ENCODE peak calls at places on chromosomes 12 and 14, in five cellular contexts. L is endothelial cell of umbilical vein; E is CD8-positive, alpha-beta T cell; D is colonic mucosa; J is adrenal gland. G is an unnamed sample.

GRCh38 chr12:89648211-89648930 is 60.3 kb downstream of the ATP2B1 start:
- DNase-seq in L (no peak), E (no peak), D (no peak), J (no peak), G (no peak)

GRCh38 chr14:66074546-66074945 is 411.6 kb upstream of the CCDC196 start:
- DNase-seq in L (no peak), E (no peak), D (no peak), J (no peak), G (no peak)

GRCh38 chr14:51444381-51445000 is 204.4 kb downstream of the TMX1 start:
- DNase-seq in L (no peak), E (no peak), D (no peak), J (no peak), G (no peak)

GRCh38 chr12:56775638-56776037 is 12.5 kb downstream of the HSD17B6 start:
- DNase-seq in L (no peak), E (no peak), D (no peak), J (no peak), G (no peak)

GRCh38 chr14:76654573-76654955 is 106.7 kb upstream of the VASH1 start:
- DNase-seq in L (no peak), E (no peak), D (no peak), J (no peak), G (no peak)

GRCh38 chr12:46998811-46999368 is 80.5 kb upstream of the PCED1B start:
- DNase-seq in L (peak; percentile 8), E (no peak), D (no peak), J (no peak), G (peak; percentile 75)

GRCh38 chr14:52906141-52906601 is 44.7 kb downstream of the FERMT2 start:
- DNase-seq in L (peak; percentile 75), E (no peak), D (no peak), J (no peak), G (peak; percentile 84)

GRCh38 chr12:48979602-48980388 is 1.7 kb downstream of the WNT1 start:
- DNase-seq in L (no peak), E (peak; percentile 74), D (no peak), J (no peak), G (no peak)

GRCh38 chr12:79058342-79058741 is 193.8 kb downstream of the SYT1 start:
- DNase-seq in L (peak; percentile 85), E (no peak), D (no peak), J (no peak), G (peak; percentile 69)

GRCh38 chr12:65891987-65892481 is 67.8 kb downstream of the HMGA2 start:
- DNase-seq in L (peak; percentile 91), E (no peak), D (peak; percentile 59), J (peak; percentile 84), G (peak; percentile 97)

GRCh38 chr14:31297701-31298344 is 90.2 kb upstream of the HECTD1 start:
- DNase-seq in L (no peak), E (no peak), D (no peak), J (no peak), G (no peak)

GRCh38 chr12:78241472-78241871 is 410.8 kb downstream of the NAV3 start:
- DNase-seq in L (no peak), E (no peak), D (no peak), J (no peak), G (no peak)

GRCh38 chr12:109706747-109707469 is 6.7 kb upstream of the FAM222A start:
- DNase-seq in L (no peak), E (no peak), D (peak; percentile 54), J (no peak), G (no peak)

GRCh38 chr12:126974779-126975178 is 1292.2 kb upstream of the TMEM132C start:
- DNase-seq in L (no peak), E (no peak), D (no peak), J (no peak), G (no peak)

GRCh38 chr14:98944989-98945388 is 327.0 kb downstream of the BCL11B start:
- DNase-seq in L (no peak), E (no peak), D (no peak), J (no peak), G (no peak)

GRCh38 chr12:118312578-118312977 is 60.1 kb downstream of the TAOK3 start:
- DNase-seq in L (no peak), E (no peak), D (no peak), J (no peak), G (no peak)

GRCh38 chr12:109967383-109968031 is 28.7 kb downstream of the GIT2 start:
- DNase-seq in L (no peak), E (no peak), D (no peak), J (no peak), G (no peak)

GRCh38 chr14:31395572-31396205 is 24.7 kb downstream of the HEATR5A start:
- DNase-seq in L (no peak), E (no peak), D (peak; percentile 27), J (no peak), G (no peak)

GRCh38 chr12:51901121-51901812 is 6.0 kb upstream of the ACVRL1 start:
- DNase-seq in L (no peak), E (no peak), D (peak; percentile 78), J (no peak), G (no peak)

GRCh38 chr14:105414456-105415371 is 4.9 kb upstream of the MTA1 start:
- DNase-seq in L (peak; percentile 72), E (peak; percentile 73), D (peak; percentile 40), J (peak; percentile 71), G (peak; percentile 88)

GRCh38 chr12:108696111-108696995 is 35.0 kb downstream of the CORO1C start:
- DNase-seq in L (no peak), E (no peak), D (no peak), J (no peak), G (peak; percentile 67)

GRCh38 chr12:47856721-47857575 is 37.2 kb upstream of the HDAC7 start:
- DNase-seq in L (no peak), E (no peak), D (no peak), J (no peak), G (no peak)

GRCh38 chr14:30252151-30252550 is 306.8 kb upstream of the G2E3 start:
- DNase-seq in L (no peak), E (no peak), D (no peak), J (no peak), G (peak; percentile 33)

GRCh38 chr14:61564623-61565091 is 130.7 kb upstream of the HIF1A start:
- DNase-seq in L (peak; percentile 70), E (no peak), D (no peak), J (peak; percentile 47), G (peak; percentile 90)
- H3K4me1 ChIP-seq in L (peaks cover 61% of the 10 kb centered on the region), E (peaks cover 10% of the 10 kb centered on the region), D (peaks cover 20% of the 10 kb centered on the region), J (peaks cover 39% of the 10 kb centered on the region), G (peaks cover 95% of the 10 kb centered on the region)

DNA sequence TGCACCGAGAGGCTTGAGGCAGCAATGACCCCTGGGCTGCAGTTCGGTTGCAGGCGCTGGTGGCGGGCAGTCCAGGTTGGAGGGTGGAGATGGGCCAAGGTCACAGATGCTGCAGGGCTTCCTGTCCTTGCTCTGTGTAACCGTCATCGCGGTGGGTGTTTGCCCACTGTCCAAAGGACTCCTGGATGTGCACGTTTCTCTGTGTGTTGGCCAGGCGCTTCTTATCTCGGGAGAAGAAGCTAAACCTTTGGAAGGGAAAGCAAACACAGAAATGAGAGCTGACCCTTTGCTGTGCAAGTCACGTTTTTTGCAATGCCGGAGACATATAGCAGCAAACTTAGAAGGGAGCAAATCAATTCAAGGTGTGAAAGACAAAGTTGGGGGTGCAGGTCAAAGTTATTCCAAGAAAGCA is 14.5 kb downstream of the SNRNP35 start:
- DNase-seq in L (no peak), E (no peak), D (no peak), J (no peak), G (no peak)
- H3K4me1 ChIP-seq in L (no peaks in the 10 kb centered on the region), E (peaks cover 8% of the 10 kb centered on the region), D (no peaks in the 10 kb centered on the region), J (no peaks in the 10 kb centered on the region), G (peaks cover 6% of the 10 kb centered on the region)

GRCh38 chr12:54333420-54334034 is 8.6 kb downstream of the COPZ1 start:
- DNase-seq in L (no peak), E (no peak), D (no peak), J (no peak), G (no peak)
- H3K4me1 ChIP-seq in L (peaks cover 23% of the 10 kb centered on the region), E (peaks cover 21% of the 10 kb centered on the region), D (peaks cover 27% of the 10 kb centered on the region), J (peaks cover 21% of the 10 kb centered on the region), G (peaks cover 38% of the 10 kb centered on the region)

GRCh38 chr14:87873741-87874140 is 119.2 kb downstream of the GALC start:
- DNase-seq in L (no peak), E (no peak), D (no peak), J (no peak), G (no peak)
- H3K4me1 ChIP-seq in L (peaks cover 24% of the 10 kb centered on the region), E (no peaks in the 10 kb centered on the region), D (no peaks in the 10 kb centered on the region), J (no peaks in the 10 kb centered on the region), G (peaks cover 25% of the 10 kb centered on the region)

DNA sequence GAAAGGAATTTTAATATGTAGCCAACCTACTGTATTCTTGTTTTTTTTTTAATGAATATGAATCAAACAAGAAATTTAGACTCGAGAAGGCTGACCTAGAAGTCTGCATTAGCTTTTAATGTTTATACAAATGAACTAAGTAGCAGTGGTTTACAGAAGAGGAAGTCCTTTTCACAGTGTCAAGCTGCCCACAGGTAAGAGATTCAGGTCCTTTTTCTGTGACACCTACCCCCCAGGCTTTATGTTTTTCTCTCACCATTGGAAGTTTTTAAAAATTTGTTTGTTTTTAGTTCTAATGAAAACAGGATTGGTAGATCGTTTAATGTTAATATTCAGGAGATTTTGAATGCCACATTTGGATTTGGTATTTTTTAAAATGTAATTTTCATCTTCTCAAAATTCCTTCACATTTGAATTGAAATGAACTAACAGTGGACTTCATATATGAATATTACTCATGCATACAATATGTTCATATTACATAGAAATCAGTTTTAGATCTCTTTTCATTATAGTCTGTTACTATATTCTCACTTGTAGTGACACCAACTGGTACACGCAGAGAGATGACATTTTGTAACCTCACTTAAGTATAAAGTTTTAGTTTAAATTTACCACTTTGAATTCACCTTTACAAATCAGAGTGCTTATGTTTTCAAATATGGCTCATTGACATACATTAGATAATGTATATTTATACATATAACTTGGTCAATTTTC is 29.7 kb downstream of the ATF7IP start:
- DNase-seq in L (no peak), E (no peak), D (no peak), J (no peak), G (no peak)
- H3K4me1 ChIP-seq in L (peaks cover 33% of the 10 kb centered on the region), E (peaks cover 92% of the 10 kb centered on the region), D (no peaks in the 10 kb centered on the region), J (peaks cover 31% of the 10 kb centered on the region), G (peaks cover 29% of the 10 kb centered on the region)

GRCh38 chr14:56813143-56813551 is 2.9 kb upstream of the OTX2 start:
- DNase-seq in L (no peak), E (no peak), D (no peak), J (no peak), G (no peak)
- H3K4me1 ChIP-seq in L (no peaks in the 10 kb centered on the region), E (peaks cover 4% of the 10 kb centered on the region), D (no peaks in the 10 kb centered on the region), J (no peaks in the 10 kb centered on the region), G (no peaks in the 10 kb centered on the region)

GRCh38 chr14:34359423-34360120 is 102.5 kb downstream of the SPTSSA start:
- DNase-seq in L (no peak), E (no peak), D (peak; percentile 41), J (no peak), G (no peak)
- H3K4me1 ChIP-seq in L (no peaks in the 10 kb centered on the region), E (no peaks in the 10 kb centered on the region), D (no peaks in the 10 kb centered on the region), J (no peaks in the 10 kb centered on the region), G (peaks cover 52% of the 10 kb centered on the region)